ENCODE peak calls at places on chromosomes 1 and 21, in ten cellular contexts. M is A549, A is mammary epithelial cell, S is body of pancreas, U is heart right ventricle, O is stomach, E is PC-3, J is tibial artery, D is AG04450, W is OCI-LY7. I is an unnamed sample.

GRCh38 chr1:1144122-1144842 is 28.4 kb upstream of the C1orf159 start:
- DNase-seq in A (no peak), W (peak), M (no peak), S (no peak), D (no peak), O (peak), E (no peak), U (no peak), J (no peak), I (no peak)

GRCh38 chr21:45887121-45887611 is 94.4 kb upstream of the COL6A1 start:
- DNase-seq in U (peak), E (no peak), J (no peak), M (no peak), A (no peak), W (no peak), D (no peak), O (no peak), S (no peak), I (no peak)

GRCh38 chr1:200590001-200590400 is 30.6 kb downstream of the KIF14 start:
- DNase-seq in M (no peak), U (no peak), A (no peak), J (no peak), D (no peak), W (no peak), E (no peak), O (no peak), S (no peak), I (no peak)

GRCh38 chr1:201318504-201319340 is 35.4 kb downstream of the PKP1 start:
- DNase-seq in O (no peak), M (no peak), W (no peak), E (no peak), S (no peak), J (no peak), A (peak), D (no peak), U (no peak), I (no peak)

GRCh38 chr1:214303106-214303505 is 22.1 kb downstream of the SMYD2 start:
- DNase-seq in M (no peak), D (no peak), O (no peak), E (no peak), J (no peak), S (no peak), A (no peak), W (no peak), U (no peak), I (no peak)

GRCh38 chr21:44802396-44803153 is 955 bp upstream of the UBE2G2 start:
- DNase-seq in U (no peak), O (no peak), M (peak), D (no peak), W (peak), S (no peak), A (no peak), J (no peak), E (peak), I (no peak)

GRCh38 chr1:207801819-207802218 is 50.0 kb downstream of the CD46 start:
- DNase-seq in M (no peak), O (no peak), U (no peak), J (peak), S (no peak), W (no peak), A (no peak), D (no peak), E (no peak), I (no peak)

GRCh38 chr1:38003261-38004250 is 1.8 kb downstream of the FHL3 start:
- DNase-seq in M (no peak), D (no peak), W (no peak), E (no peak), A (no peak), O (no peak), S (no peak), U (no peak), J (no peak), I (no peak)

GRCh38 chr1:198657550-198658064 is 18.8 kb downstream of the PTPRC start:
- DNase-seq in S (no peak), U (no peak), J (no peak), O (no peak), M (no peak), A (peak), W (peak), D (peak), E (peak), I (peak)

GRCh38 chr1:3391711-3392110 is 62.8 kb upstream of the ARHGEF16 start:
- DNase-seq in U (no peak), S (no peak), W (no peak), O (no peak), M (no peak), A (no peak), J (no peak), E (no peak), D (no peak), I (no peak)

GRCh38 chr1:218617986-218618385 is 272.9 kb downstream of the TGFB2 start:
- DNase-seq in D (no peak), A (peak), O (no peak), E (no peak), S (no peak), U (no peak), M (no peak), J (no peak), W (no peak), I (no peak)

GRCh38 chr1:47785561-47786271 is 211.5 kb downstream of the TRABD2B start:
- DNase-seq in O (no peak), U (peak), M (peak), W (no peak), S (no peak), D (no peak), A (peak), E (peak), J (peak), I (no peak)

GRCh38 chr1:3307359-3307758 is 147.1 kb upstream of the ARHGEF16 start:
- DNase-seq in O (no peak), S (no peak), E (no peak), J (no peak), M (no peak), W (no peak), A (no peak), U (no peak), D (no peak), I (no peak)

GRCh38 chr1:41664861-41665640 is 180.6 kb upstream of the EDN2 start:
- DNase-seq in O (no peak), E (peak), A (peak), J (no peak), W (no peak), S (no peak), U (no peak), M (peak), D (no peak), I (no peak)

GRCh38 chr1:96878640-96879039 is 157.1 kb downstream of the PTBP2 start:
- DNase-seq in J (no peak), E (no peak), D (no peak), O (no peak), W (no peak), A (no peak), U (no peak), M (no peak), S (no peak), I (no peak)

DNA sequence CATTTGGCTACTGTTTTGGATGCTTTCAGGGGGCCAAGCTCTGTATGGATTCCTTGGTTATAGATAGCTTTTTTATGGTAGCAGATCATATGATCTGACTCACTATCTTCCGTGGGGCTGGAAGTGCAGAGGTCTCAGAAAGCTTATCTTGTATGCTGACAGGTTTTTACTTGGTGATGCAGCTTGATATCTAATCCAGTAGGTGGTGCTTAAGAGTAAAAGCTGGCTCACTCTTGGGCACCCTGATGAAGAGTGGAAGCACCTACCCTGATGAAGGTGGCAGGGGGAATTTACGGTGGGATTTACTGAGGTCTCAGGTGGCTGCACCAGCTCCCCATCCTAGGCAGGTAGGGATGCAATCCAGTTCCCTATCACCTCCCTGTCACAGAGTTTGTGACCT is 151.2 kb downstream of the PTBP2 start:
- DNase-seq in M (no peak), O (no peak), D (no peak), U (no peak), E (no peak), W (no peak), S (no peak), A (peak), J (no peak), I (no peak)
- TF ChIP-seq CTCF in M (no peak), O (no peak), D (no peak), U (no peak), E (no peak), W (peak), S (no peak), A (peak), J (no peak), I (no peak)

GRCh38 chr21:34123609-34124008 is 50.2 kb downstream of the MRPS6 start:
- DNase-seq in S (peak), A (no peak), W (no peak), J (no peak), E (no peak), O (no peak), M (no peak), U (no peak), D (no peak), I (no peak)
- H3K4me3 ChIP-seq in S (no peak), A (no peak), W (no peak), J (no peak), E (no peak), O (no peak), M (no peak), U (no peak), D (no peak), I (no peak)

GRCh38 chr1:156813750-156814570 is 2.7 kb downstream of the SH2D2A start:
- DNase-seq in D (no peak), E (peak), U (peak), S (peak), A (no peak), W (peak), J (peak), M (peak), O (peak), I (no peak)
- TF ChIP-seq CTCF in D (peak), E (peak), U (peak), S (peak), A (peak), W (peak), J (peak), M (peak), O (peak), I (peak)

GRCh38 chr1:172719066-172719627 is 60.2 kb downstream of the FASLG start:
- DNase-seq in D (no peak), E (peak), W (no peak), U (no peak), O (no peak), M (no peak), J (no peak), A (peak), S (no peak), I (no peak)
- H3K4me3 ChIP-seq in D (no peak), E (no peak), W (no peak), U (no peak), O (no peak), M (no peak), J (no peak), A (peak), S (no peak), I (no peak)

GRCh38 chr21:36929622-36930021 is 36.8 kb downstream of the HLCS start:
- DNase-seq in A (peak), M (no peak), U (no peak), W (no peak), D (no peak), O (peak), S (peak), J (no peak), E (peak), I (no peak)
- TF ChIP-seq CTCF in A (peak), M (peak), U (no peak), W (peak), D (peak), O (no peak), S (no peak), J (no peak), E (peak), I (no peak)

GRCh38 chr1:157044326-157044725 is 1.2 kb downstream of the ARHGEF11 start:
- DNase-seq in E (no peak), U (no peak), A (no peak), M (no peak), D (no peak), J (no peak), O (no peak), S (no peak), W (no peak), I (no peak)

GRCh38 chr1:157042852-157043251 is 2.7 kb downstream of the ARHGEF11 start:
- DNase-seq in E (no peak), U (no peak), J (no peak), O (no peak), S (no peak), W (no peak), M (no peak), A (no peak), D (no peak), I (no peak)

GRCh38 chr1:157043685-157044084 is 1.9 kb downstream of the ARHGEF11 start:
- DNase-seq in U (no peak), O (no peak), W (no peak), D (no peak), E (no peak), M (no peak), S (no peak), A (no peak), J (no peak), I (no peak)

GRCh38 chr1:157047064-157047410 is 1.5 kb upstream of the ARHGEF11 start:
- DNase-seq in A (no peak), J (no peak), U (no peak), O (no peak), W (no peak), S (no peak), D (no peak), M (no peak), E (no peak), I (no peak)

DNA sequence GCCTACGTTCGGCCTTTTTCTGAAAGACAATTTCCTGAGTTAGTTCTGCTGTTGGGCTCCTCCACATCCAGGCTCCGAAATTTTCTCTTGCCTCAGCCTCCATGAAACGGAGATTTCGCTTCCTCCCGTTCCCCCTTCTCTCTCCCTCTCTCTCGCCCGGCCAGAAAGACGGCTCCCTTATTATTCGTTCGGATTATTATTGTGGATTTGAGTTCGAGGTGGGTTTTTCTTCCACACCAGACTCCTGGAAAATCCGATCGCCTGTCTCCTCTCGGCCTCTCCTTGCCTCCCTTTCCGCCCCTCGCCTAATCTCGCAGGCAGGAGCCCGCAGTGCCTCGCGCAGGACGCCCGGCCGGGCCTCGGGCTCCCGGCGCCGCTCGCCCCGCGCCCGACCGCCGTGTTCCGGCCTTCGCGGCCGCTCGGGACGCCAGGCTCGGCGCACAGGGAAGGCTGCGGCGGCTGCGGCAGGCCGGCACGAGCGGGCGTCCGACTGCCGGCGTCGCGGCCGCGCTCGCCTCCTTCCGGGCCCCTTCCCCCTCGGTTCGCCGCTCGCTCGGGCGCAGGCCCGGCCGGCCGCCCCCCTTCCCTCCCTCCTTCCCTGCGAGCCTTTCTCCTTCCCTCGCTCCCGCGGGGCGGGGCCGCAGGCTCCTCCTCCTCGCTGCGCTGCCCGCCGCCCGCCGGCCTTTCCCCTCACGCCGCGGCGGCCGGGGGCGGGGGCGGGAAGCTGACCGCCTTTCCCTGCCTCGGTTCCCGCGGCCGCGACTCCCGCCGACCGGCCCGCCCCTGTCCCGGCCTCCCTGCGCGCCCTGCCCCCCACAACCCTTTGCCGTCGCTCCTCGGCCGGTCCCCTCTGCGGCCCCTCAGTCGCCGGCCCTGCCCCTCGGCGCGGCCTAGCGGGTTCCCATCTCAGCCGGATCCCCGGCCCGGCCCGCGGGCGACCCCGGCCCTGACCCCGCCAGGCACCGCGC is at the start of gene ARHGEF11:
- DNase-seq in M (peak), D (peak), S (peak), U (peak), O (peak), A (peak), W (no peak), E (peak), J (peak), I (peak)
- H3K4me3 ChIP-seq in M (peak), D (peak), S (peak), U (peak), O (peak), A (peak), W (no peak), E (peak), J (peak), I (peak)

I was measured in AG04449.